ENCODE peak calls at places on chromosomes 4 and X, in ten cellular contexts. Z, R, C, J, T, L, I, V, X and W are unnamed samples.

GRCh38 chrX:84909151-84909550 is 94.5 kb upstream of the APOOL start:
- DNase-seq in L (no peak), J (no peak), C (no peak), X (no peak), R (no peak), Z (no peak), T (no peak), I (no peak), V (no peak), W (no peak)

GRCh38 chrX:108178099-108178498 is 86.5 kb downstream of the ATG4A start:
- DNase-seq in T (no peak), X (no peak), J (no peak), L (no peak), C (no peak), R (no peak), V (no peak), I (no peak), Z (no peak), W (no peak)

GRCh38 chr4:147110968-147111367 is 165.3 kb upstream of the TTC29 start:
- DNase-seq in J (no peak), C (no peak), R (no peak), X (no peak), Z (no peak), L (no peak), T (no peak), V (peak), I (no peak), W (no peak)

GRCh38 chr4:105283501-105283900 is 136.8 kb downstream of the TET2 start:
- DNase-seq in V (no peak), L (peak), C (no peak), R (no peak), I (no peak), T (no peak), Z (no peak), J (no peak), X (no peak), W (no peak)

GRCh38 chr4:48898733-48899431 is 7.7 kb downstream of the OCIAD2 start:
- DNase-seq in I (no peak), C (no peak), V (no peak), X (no peak), J (no peak), T (no peak), L (no peak), R (no peak), Z (no peak), W (no peak)

GRCh38 chrX:21645437-21646220 is 12.5 kb downstream of the KLHL34 start:
- DNase-seq in T (no peak), J (no peak), Z (no peak), X (no peak), V (no peak), L (no peak), I (no peak), R (no peak), C (no peak), W (no peak)

GRCh38 chrX:136731207-136731782 is 49.4 kb downstream of the ARHGEF6 start:
- DNase-seq in C (no peak), X (no peak), T (no peak), L (no peak), Z (no peak), I (no peak), J (no peak), V (no peak), R (no peak), W (no peak)

GRCh38 chrX:110321670-110322069 is 3.8 kb upstream of the AMMECR1 start:
- DNase-seq in T (no peak), I (no peak), Z (no peak), L (no peak), C (no peak), X (no peak), R (no peak), J (no peak), V (no peak), W (no peak)

GRCh38 chr4:11596989-11597388 is 168.3 kb upstream of the HS3ST1 start:
- DNase-seq in T (no peak), L (no peak), Z (no peak), X (no peak), R (no peak), J (no peak), I (no peak), C (no peak), V (no peak), W (no peak)

GRCh38 chrX:138777230-138777629 is 65.7 kb upstream of the FGF13 start:
- DNase-seq in X (no peak), Z (no peak), V (no peak), T (no peak), J (no peak), C (no peak), L (no peak), I (no peak), R (no peak), W (no peak)

GRCh38 chr4:125321709-125322362 is 7.1 kb downstream of the FAT4 start:
- DNase-seq in T (no peak), X (no peak), R (no peak), Z (no peak), V (no peak), L (peak), C (peak), I (no peak), J (no peak), W (no peak)

GRCh38 chrX:77953708-77954107 is 15.7 kb downstream of the PGAM4 start:
- DNase-seq in R (no peak), J (no peak), C (no peak), T (no peak), L (no peak), V (no peak), I (no peak), Z (no peak), X (no peak), W (no peak)

GRCh38 chrX:139207655-139208054 is 322.9 kb upstream of the F9 start:
- DNase-seq in T (no peak), I (no peak), C (no peak), V (no peak), L (no peak), R (no peak), J (no peak), X (no peak), Z (no peak), W (no peak)

GRCh38 chrX:72121381-72121780 is 10.3 kb downstream of the RTL5 start:
- DNase-seq in R (no peak), J (no peak), I (no peak), L (peak), Z (peak), V (no peak), C (peak), X (no peak), T (no peak), W (no peak)

GRCh38 chr4:5361968-5362367 is 310.7 kb downstream of the STK32B start:
- DNase-seq in L (no peak), C (no peak), V (no peak), Z (no peak), X (no peak), I (no peak), R (no peak), T (no peak), J (no peak), W (no peak)

GRCh38 chr4:163107754-163108153 is 58.9 kb downstream of the NAF1 start:
- DNase-seq in R (no peak), Z (no peak), J (no peak), V (no peak), T (no peak), I (no peak), L (no peak), C (peak), X (no peak), W (no peak)

GRCh38 chr4:10457255-10457801 is at the start of gene ZNF518B:
- DNase-seq in R (peak), T (peak), L (no peak), J (peak), Z (peak), I (peak), C (peak), X (no peak), V (peak), W (peak)

GRCh38 chr4:80005863-80006262 is 67.2 kb downstream of the ANTXR2 start:
- DNase-seq in T (no peak), C (no peak), V (no peak), X (no peak), R (no peak), Z (no peak), J (no peak), L (no peak), I (no peak), W (no peak)

GRCh38 chrX:23392195-23392594 is 57.5 kb downstream of the PTCHD1 start:
- DNase-seq in R (no peak), J (no peak), I (no peak), V (no peak), X (no peak), C (no peak), Z (no peak), T (no peak), L (no peak), W (no peak)

GRCh38 chr4:187602339-187603092 is 393.1 kb upstream of the ZFP42 start:
- DNase-seq in V (no peak), L (peak), T (no peak), C (peak), J (no peak), R (no peak), I (no peak), X (no peak), Z (no peak), W (no peak)

GRCh38 chrX:134634691-134635090 is 23.6 kb downstream of the PLAC1 start:
- DNase-seq in T (no peak), C (no peak), R (no peak), I (no peak), Z (no peak), L (no peak), J (no peak), X (no peak), V (no peak), W (no peak)

GRCh38 chr4:150283689-150284088 is 205.4 kb downstream of the DCLK2 start:
- DNase-seq in V (no peak), T (no peak), J (no peak), Z (no peak), I (no peak), L (peak), R (no peak), X (no peak), C (peak), W (no peak)

GRCh38 chr4:1572521-1572920 is 111.6 kb downstream of the FAM53A start:
- DNase-seq in R (no peak), C (no peak), V (no peak), J (no peak), Z (no peak), X (no peak), L (no peak), T (peak), I (no peak), W (no peak)

GRCh38 chrX:63930140-63930539 is 145.1 kb upstream of the ARHGEF9 start:
- DNase-seq in X (no peak), Z (no peak), T (no peak), C (peak), I (no peak), J (no peak), L (no peak), V (peak), R (no peak), W (no peak)

GRCh38 chr4:134408897-134409296 is 207.3 kb upstream of the PABPC4L start:
- DNase-seq in R (no peak), V (no peak), I (no peak), J (no peak), L (no peak), T (no peak), C (no peak), X (no peak), Z (no peak), W (no peak)

GRCh38 chr4:122548452-122548851 is 72.4 kb downstream of the IL21 start:
- DNase-seq in X (no peak), J (no peak), V (no peak), T (no peak), C (no peak), Z (no peak), L (no peak), R (no peak), I (no peak), W (no peak)

GRCh38 chrX:51743179-51743957 is at the start of gene GSPT2:
- DNase-seq in T (peak), I (peak), R (peak), X (no peak), J (peak), L (peak), Z (peak), C (peak), V (no peak), W (peak)

GRCh38 chr4:22170353-22170752 is 221.8 kb upstream of the KCNIP4 start:
- DNase-seq in I (no peak), V (no peak), C (peak), L (no peak), R (no peak), Z (no peak), X (no peak), J (no peak), T (no peak), W (no peak)

GRCh38 chrX:1581132-1581531 is 10.3 kb upstream of the AKAP17A start:
- DNase-seq in Z (peak), L (no peak), C (no peak), T (peak), V (no peak), R (peak), I (peak), J (peak), X (peak), W (peak)

GRCh38 chr4:168994961-168995360 is 15.1 kb downstream of the CBR4 start:
- DNase-seq in I (no peak), J (no peak), R (no peak), T (no peak), V (no peak), L (no peak), Z (no peak), X (no peak), C (no peak), W (no peak)

GRCh38 chr4:168319486-168320019 is 1.0 kb upstream of the DDX60 start:
- DNase-seq in C (no peak), Z (no peak), I (no peak), J (no peak), X (no peak), T (no peak), R (no peak), L (no peak), V (no peak), W (no peak)

GRCh38 chr4:65450899-65451298 is 219.4 kb downstream of the EPHA5 start:
- DNase-seq in C (no peak), L (no peak), R (no peak), T (no peak), J (no peak), X (no peak), V (no peak), I (no peak), Z (no peak), W (no peak)

GRCh38 chr4:165079476-165079875 is 25.8 kb downstream of the TRIM75 start:
- DNase-seq in J (no peak), I (peak), Z (no peak), T (no peak), V (no peak), L (no peak), R (peak), C (no peak), X (no peak), W (no peak)

GRCh38 chr4:176583278-176583677 is 209.4 kb downstream of the VEGFC start:
- DNase-seq in Z (no peak), V (no peak), R (no peak), X (no peak), T (no peak), J (no peak), C (no peak), L (no peak), I (no peak), W (no peak)

GRCh38 chr4:3206439-3207100 is 42.4 kb upstream of the MSANTD1 start:
- DNase-seq in V (no peak), I (no peak), T (no peak), L (no peak), Z (no peak), J (no peak), C (no peak), X (no peak), R (no peak), W (no peak)

GRCh38 chr4:102503831-102504786 is 3.0 kb downstream of the NFKB1 start:
- DNase-seq in I (no peak), T (no peak), V (no peak), Z (no peak), L (no peak), C (no peak), J (no peak), X (no peak), R (no peak), W (no peak)

GRCh38 chrX:132271330-132271729 is 52.1 kb upstream of the RAP2C start:
- DNase-seq in T (no peak), R (no peak), X (no peak), L (no peak), V (no peak), Z (no peak), C (no peak), J (no peak), I (no peak), W (no peak)

GRCh38 chr4:125389713-125390112 is 75.0 kb downstream of the FAT4 start:
- DNase-seq in I (no peak), X (no peak), V (no peak), Z (no peak), J (no peak), L (peak), R (no peak), T (no peak), C (peak), W (no peak)

GRCh38 chr4:2301806-2302205 is 39.9 kb upstream of the MXD4 start:
- DNase-seq in C (no peak), L (no peak), R (no peak), T (no peak), V (no peak), I (no peak), X (no peak), J (no peak), Z (no peak), W (peak)